ENCODE peak calls at places on chromosomes 3 and 15, in seven cellular contexts. One of them, this sample, is unnamed.

GRCh38 chr3:69764861-69765260 is 25.6 kb downstream of the MITF start:
- DNase-seq in tibial artery: no peak
- DNase-seq in esophagus squamous epithelium: no peak
- DNase-seq in kidney epithelial cell: no peak
- DNase-seq in WTC11: no peak
- DNase-seq in lower leg skin: no peak
- DNase-seq in fibroblast of mammary gland: no peak
- DNase-seq in this sample: peak

GRCh38 chr3:162390891-162391290 is 894.3 kb downstream of the OTOL1 start:
- DNase-seq in tibial artery: no peak
- DNase-seq in fibroblast of mammary gland: peak
- DNase-seq in WTC11: no peak
- DNase-seq in esophagus squamous epithelium: no peak
- DNase-seq in lower leg skin: no peak
- DNase-seq in kidney epithelial cell: peak
- DNase-seq in this sample: no peak

GRCh38 chr3:25856902-25857518 is 67.1 kb downstream of the OXSM start:
- DNase-seq in esophagus squamous epithelium: no peak
- DNase-seq in fibroblast of mammary gland: peak
- DNase-seq in lower leg skin: no peak
- DNase-seq in WTC11: no peak
- DNase-seq in tibial artery: no peak
- DNase-seq in kidney epithelial cell: no peak
- DNase-seq in this sample: no peak

GRCh38 chr3:158725348-158725966 is 6.8 kb downstream of the RARRES1 start:
- DNase-seq in WTC11: no peak
- DNase-seq in esophagus squamous epithelium: no peak
- DNase-seq in fibroblast of mammary gland: peak
- DNase-seq in tibial artery: peak
- DNase-seq in kidney epithelial cell: peak
- DNase-seq in lower leg skin: no peak
- DNase-seq in this sample: no peak

GRCh38 chr3:163916596-163917560 is 1161.4 kb downstream of the SI start:
- DNase-seq in fibroblast of mammary gland: no peak
- DNase-seq in lower leg skin: no peak
- DNase-seq in kidney epithelial cell: no peak
- DNase-seq in esophagus squamous epithelium: no peak
- DNase-seq in WTC11: no peak
- DNase-seq in tibial artery: no peak
- DNase-seq in this sample: no peak

GRCh38 chr3:162845918-162846317 is 1349.3 kb downstream of the OTOL1 start:
- DNase-seq in fibroblast of mammary gland: no peak
- DNase-seq in lower leg skin: no peak
- DNase-seq in tibial artery: no peak
- DNase-seq in kidney epithelial cell: no peak
- DNase-seq in WTC11: no peak
- DNase-seq in esophagus squamous epithelium: no peak
- DNase-seq in this sample: no peak

GRCh38 chr3:107962946-107963345 is 127.9 kb downstream of the CD47 start:
- DNase-seq in esophagus squamous epithelium: no peak
- DNase-seq in WTC11: no peak
- DNase-seq in fibroblast of mammary gland: peak
- DNase-seq in kidney epithelial cell: peak
- DNase-seq in tibial artery: no peak
- DNase-seq in lower leg skin: no peak
- DNase-seq in this sample: no peak

GRCh38 chr15:87623832-87624231 is 632.7 kb downstream of the NTRK3 start:
- DNase-seq in esophagus squamous epithelium: no peak
- DNase-seq in WTC11: peak
- DNase-seq in tibial artery: no peak
- DNase-seq in kidney epithelial cell: no peak
- DNase-seq in lower leg skin: no peak
- DNase-seq in fibroblast of mammary gland: no peak
- DNase-seq in this sample: no peak

GRCh38 chr3:10798600-10799367 is 17.2 kb upstream of the SLC6A11 start:
- DNase-seq in tibial artery: no peak
- DNase-seq in lower leg skin: no peak
- DNase-seq in fibroblast of mammary gland: no peak
- DNase-seq in WTC11: no peak
- DNase-seq in kidney epithelial cell: no peak
- DNase-seq in esophagus squamous epithelium: no peak
- DNase-seq in this sample: no peak

GRCh38 chr3:42756681-42757213 is 16.3 kb downstream of the CCDC13 start:
- DNase-seq in esophagus squamous epithelium: no peak
- DNase-seq in fibroblast of mammary gland: no peak
- DNase-seq in WTC11: no peak
- DNase-seq in tibial artery: peak
- DNase-seq in lower leg skin: peak
- DNase-seq in kidney epithelial cell: no peak
- DNase-seq in this sample: no peak

GRCh38 chr15:77017761-77018720 is 23.1 kb downstream of the PSTPIP1 start:
- DNase-seq in tibial artery: peak
- DNase-seq in lower leg skin: no peak
- DNase-seq in fibroblast of mammary gland: no peak
- DNase-seq in esophagus squamous epithelium: no peak
- DNase-seq in kidney epithelial cell: no peak
- DNase-seq in WTC11: no peak
- DNase-seq in this sample: no peak

GRCh38 chr15:89397653-89398023 is 63.0 kb upstream of the POLG start:
- DNase-seq in fibroblast of mammary gland: no peak
- DNase-seq in tibial artery: no peak
- DNase-seq in esophagus squamous epithelium: no peak
- DNase-seq in lower leg skin: no peak
- DNase-seq in WTC11: no peak
- DNase-seq in kidney epithelial cell: no peak
- DNase-seq in this sample: no peak

GRCh38 chr3:38349684-38350359 is 3.2 kb downstream of the XYLB start:
- DNase-seq in tibial artery: no peak
- DNase-seq in esophagus squamous epithelium: no peak
- DNase-seq in fibroblast of mammary gland: peak
- DNase-seq in lower leg skin: peak
- DNase-seq in kidney epithelial cell: no peak
- DNase-seq in WTC11: no peak
- DNase-seq in this sample: no peak

GRCh38 chr3:18012464-18012863 is 270.0 kb upstream of the TBC1D5 start:
- DNase-seq in kidney epithelial cell: no peak
- DNase-seq in tibial artery: no peak
- DNase-seq in lower leg skin: no peak
- DNase-seq in WTC11: no peak
- DNase-seq in fibroblast of mammary gland: no peak
- DNase-seq in esophagus squamous epithelium: no peak
- DNase-seq in this sample: no peak

GRCh38 chr3:13878711-13879101 is 1.2 kb downstream of the WNT7A start:
- DNase-seq in tibial artery: no peak
- DNase-seq in lower leg skin: no peak
- DNase-seq in esophagus squamous epithelium: no peak
- DNase-seq in fibroblast of mammary gland: no peak
- DNase-seq in kidney epithelial cell: no peak
- DNase-seq in WTC11: peak
- DNase-seq in this sample: peak

GRCh38 chr15:44033894-44034293 is 161.2 kb downstream of the FRMD5 start:
- DNase-seq in tibial artery: no peak
- DNase-seq in esophagus squamous epithelium: no peak
- DNase-seq in fibroblast of mammary gland: peak
- DNase-seq in kidney epithelial cell: peak
- DNase-seq in lower leg skin: no peak
- DNase-seq in WTC11: no peak
- DNase-seq in this sample: no peak

GRCh38 chr15:65082303-65082958 is 5.9 kb downstream of the KBTBD13 start:
- DNase-seq in lower leg skin: no peak
- DNase-seq in WTC11: peak
- DNase-seq in tibial artery: peak
- DNase-seq in kidney epithelial cell: no peak
- DNase-seq in esophagus squamous epithelium: no peak
- DNase-seq in fibroblast of mammary gland: no peak
- DNase-seq in this sample: peak

GRCh38 chr3:48784426-48785120 is 63.1 kb downstream of the PRKAR2A start:
- DNase-seq in kidney epithelial cell: no peak
- DNase-seq in tibial artery: no peak
- DNase-seq in lower leg skin: no peak
- DNase-seq in fibroblast of mammary gland: peak
- DNase-seq in esophagus squamous epithelium: no peak
- DNase-seq in WTC11: no peak
- DNase-seq in this sample: no peak

GRCh38 chr15:101017935-101018849 is 99.0 kb downstream of the LRRK1 start:
- DNase-seq in tibial artery: peak
- DNase-seq in esophagus squamous epithelium: no peak
- DNase-seq in kidney epithelial cell: no peak
- DNase-seq in WTC11: no peak
- DNase-seq in fibroblast of mammary gland: peak
- DNase-seq in lower leg skin: peak
- DNase-seq in this sample: no peak

GRCh38 chr3:119033393-119034255 is 1.0 kb downstream of the IGSF11 start:
- DNase-seq in kidney epithelial cell: no peak
- DNase-seq in esophagus squamous epithelium: no peak
- DNase-seq in tibial artery: no peak
- DNase-seq in lower leg skin: no peak
- DNase-seq in WTC11: no peak
- DNase-seq in fibroblast of mammary gland: no peak
- DNase-seq in this sample: no peak

GRCh38 chr3:119034256-119035013 is at the start of gene IGSF11:
- DNase-seq in tibial artery: peak
- DNase-seq in kidney epithelial cell: no peak
- DNase-seq in lower leg skin: peak
- DNase-seq in WTC11: peak
- DNase-seq in esophagus squamous epithelium: no peak
- DNase-seq in fibroblast of mammary gland: peak
- DNase-seq in this sample: peak

DNA sequence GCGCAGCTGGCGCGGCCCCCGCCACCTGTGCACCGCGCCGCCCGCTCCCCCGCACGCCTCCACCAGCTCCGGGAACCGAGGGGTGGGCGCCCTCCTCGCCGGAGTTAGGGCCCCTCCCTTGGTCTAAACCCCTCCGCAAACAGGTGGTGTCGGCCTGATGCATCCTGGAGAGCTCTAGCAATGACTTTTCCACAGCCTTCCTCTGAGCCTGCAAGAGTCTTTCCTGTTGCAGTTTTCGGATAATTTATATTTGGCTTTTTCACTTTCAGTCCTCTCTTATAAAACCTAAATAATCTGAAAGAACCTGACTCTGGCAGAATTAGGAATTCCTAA is 334 bp upstream of the IGSF11 start:
- DNase-seq in kidney epithelial cell: no peak
- DNase-seq in fibroblast of mammary gland: no peak
- DNase-seq in WTC11: no peak
- DNase-seq in lower leg skin: no peak
- DNase-seq in esophagus squamous epithelium: no peak
- DNase-seq in tibial artery: no peak
- DNase-seq in this sample: no peak
- TF ChIP-seq CTCF in kidney epithelial cell: no peak
- TF ChIP-seq CTCF in fibroblast of mammary gland: no peak
- TF ChIP-seq CTCF in WTC11: no peak
- TF ChIP-seq CTCF in lower leg skin: no peak
- TF ChIP-seq CTCF in esophagus squamous epithelium: no peak
- TF ChIP-seq CTCF in tibial artery: no peak
- TF ChIP-seq CTCF in this sample: no peak

GRCh38 chr15:91422704-91423254 is 322.7 kb downstream of the SV2B start:
- DNase-seq in tibial artery: no peak
- DNase-seq in fibroblast of mammary gland: no peak
- DNase-seq in lower leg skin: no peak
- DNase-seq in WTC11: no peak
- DNase-seq in esophagus squamous epithelium: no peak
- DNase-seq in kidney epithelial cell: no peak
- DNase-seq in this sample: no peak
- TF ChIP-seq CTCF in tibial artery: no peak
- TF ChIP-seq CTCF in fibroblast of mammary gland: no peak
- TF ChIP-seq CTCF in lower leg skin: no peak
- TF ChIP-seq CTCF in WTC11: no peak
- TF ChIP-seq CTCF in esophagus squamous epithelium: no peak
- TF ChIP-seq CTCF in kidney epithelial cell: no peak
- TF ChIP-seq CTCF in this sample: no peak

GRCh38 chr3:43913549-43913948 is 222.8 kb downstream of the ABHD5 start:
- DNase-seq in fibroblast of mammary gland: no peak
- DNase-seq in kidney epithelial cell: no peak
- DNase-seq in esophagus squamous epithelium: no peak
- DNase-seq in WTC11: no peak
- DNase-seq in tibial artery: no peak
- DNase-seq in lower leg skin: no peak
- DNase-seq in this sample: no peak
- TF ChIP-seq CTCF in fibroblast of mammary gland: no peak
- TF ChIP-seq CTCF in kidney epithelial cell: no peak
- TF ChIP-seq CTCF in esophagus squamous epithelium: no peak
- TF ChIP-seq CTCF in WTC11: no peak
- TF ChIP-seq CTCF in tibial artery: no peak
- TF ChIP-seq CTCF in lower leg skin: no peak
- TF ChIP-seq CTCF in this sample: no peak

GRCh38 chr15:82810863-82811421 is 1.5 kb downstream of the WHAMM start:
- DNase-seq in esophagus squamous epithelium: no peak
- DNase-seq in WTC11: no peak
- DNase-seq in tibial artery: no peak
- DNase-seq in kidney epithelial cell: no peak
- DNase-seq in fibroblast of mammary gland: no peak
- DNase-seq in lower leg skin: no peak
- DNase-seq in this sample: no peak

GRCh38 chr15:82808634-82809041 is 790 bp upstream of the WHAMM start:
- DNase-seq in kidney epithelial cell: no peak
- DNase-seq in WTC11: no peak
- DNase-seq in fibroblast of mammary gland: no peak
- DNase-seq in tibial artery: no peak
- DNase-seq in esophagus squamous epithelium: no peak
- DNase-seq in lower leg skin: no peak
- DNase-seq in this sample: no peak

GRCh38 chr15:82807920-82808633 is 1.4 kb upstream of the WHAMM start:
- DNase-seq in tibial artery: no peak
- DNase-seq in fibroblast of mammary gland: no peak
- DNase-seq in lower leg skin: no peak
- DNase-seq in WTC11: no peak
- DNase-seq in kidney epithelial cell: no peak
- DNase-seq in esophagus squamous epithelium: no peak
- DNase-seq in this sample: no peak

GRCh38 chr15:82810061-82810862 is 834 bp downstream of the WHAMM start:
- DNase-seq in kidney epithelial cell: no peak
- DNase-seq in esophagus squamous epithelium: no peak
- DNase-seq in tibial artery: no peak
- DNase-seq in lower leg skin: peak
- DNase-seq in WTC11: peak
- DNase-seq in fibroblast of mammary gland: peak
- DNase-seq in this sample: peak

DNA sequence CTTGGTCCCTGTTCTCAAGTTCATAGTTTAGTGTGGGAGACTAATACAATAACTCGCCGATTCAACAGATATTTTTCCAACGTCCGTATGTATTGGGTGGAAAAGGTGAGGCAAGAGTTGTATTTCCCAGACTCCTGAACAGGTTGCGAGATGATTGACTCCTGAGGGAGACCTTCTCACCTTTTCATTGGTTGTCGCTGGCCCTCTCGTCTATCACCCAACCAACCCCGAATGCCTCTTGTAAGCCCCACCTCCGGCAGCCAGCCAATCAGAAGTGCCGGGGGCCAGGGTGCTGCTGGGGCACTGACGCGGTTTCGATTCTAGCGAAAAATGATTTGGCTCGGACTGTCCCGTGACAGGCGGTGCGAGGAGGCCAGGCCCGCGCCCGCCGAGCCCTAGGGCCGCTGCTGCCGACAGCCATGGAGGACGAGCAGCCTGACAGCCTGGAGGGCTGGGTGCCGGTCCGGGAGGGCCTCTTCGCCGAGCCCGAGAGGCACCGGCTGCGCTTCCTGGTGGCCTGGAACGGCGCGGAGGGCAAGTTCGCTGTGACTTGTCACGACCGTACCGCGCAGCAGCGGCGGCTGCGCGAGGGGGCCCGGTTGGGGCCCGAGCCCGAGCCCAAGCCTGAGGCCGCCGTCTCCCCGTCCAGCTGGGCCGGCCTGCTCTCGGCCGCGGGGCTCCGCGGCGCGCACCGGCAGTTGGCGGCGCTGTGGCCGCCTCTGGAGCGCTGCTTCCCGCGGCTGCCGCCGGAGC is at the start of gene WHAMM:
- DNase-seq in lower leg skin: peak
- DNase-seq in fibroblast of mammary gland: peak
- DNase-seq in tibial artery: peak
- DNase-seq in kidney epithelial cell: peak
- DNase-seq in esophagus squamous epithelium: peak
- DNase-seq in WTC11: peak
- DNase-seq in this sample: peak
- TF ChIP-seq CTCF in lower leg skin: no peak
- TF ChIP-seq CTCF in fibroblast of mammary gland: no peak
- TF ChIP-seq CTCF in tibial artery: no peak
- TF ChIP-seq CTCF in kidney epithelial cell: no peak
- TF ChIP-seq CTCF in esophagus squamous epithelium: no peak
- TF ChIP-seq CTCF in WTC11: no peak
- TF ChIP-seq CTCF in this sample: no peak

This sample was measured in glutamatergic neuron.